ENCODE peak calls at places on chromosomes 1 and 21, in six cellular contexts. R, K, A, W, H and P are unnamed samples.

GRCh38 chr1:241007668-241008067 is 349.3 kb downstream of the RGS7 start:
- DNase-seq in H (no peak), A (no peak), K (no peak), R (no peak), W (no peak), P (no peak)

GRCh38 chr1:83970802-83971201 is 28.1 kb downstream of the TTLL7 start:
- DNase-seq in K (no peak), H (no peak), A (no peak), W (no peak), R (no peak), P (no peak)

GRCh38 chr1:46174448-46175231 is at the start of gene TSPAN1:
- DNase-seq in H (peak), K (no peak), W (no peak), R (peak), A (no peak), P (peak)

GRCh38 chr21:32463367-32463766 is 50.9 kb downstream of the EVA1C start:
- DNase-seq in R (peak), H (no peak), A (no peak), W (no peak), K (no peak), P (no peak)

GRCh38 chr1:113012149-113012548 is 56.2 kb upstream of the SLC16A1 start:
- DNase-seq in R (no peak), W (no peak), K (no peak), A (no peak), H (no peak), P (no peak)

GRCh38 chr1:160618763-160619274 is 28.0 kb downstream of the SLAMF1 start:
- DNase-seq in W (no peak), R (no peak), H (no peak), A (no peak), K (no peak), P (no peak)

GRCh38 chr1:145720878-145721671 is 1.8 kb downstream of the CD160 start:
- DNase-seq in W (peak), R (peak), A (peak), K (peak), H (no peak), P (no peak)

GRCh38 chr1:233113009-233113712 is 162.8 kb downstream of the NTPCR start:
- DNase-seq in R (peak), A (peak), K (no peak), H (peak), W (peak), P (no peak)

GRCh38 chr1:236120725-236121153 is 21.6 kb upstream of the GPR137B start:
- DNase-seq in W (no peak), H (no peak), R (no peak), K (no peak), A (no peak), P (no peak)

GRCh38 chr1:44630116-44630515 is 44.2 kb downstream of the TMEM53 start:
- DNase-seq in A (no peak), R (no peak), K (no peak), W (no peak), H (no peak), P (no peak)

GRCh38 chr1:150981177-150981804 is 801 bp upstream of the ANXA9 start:
- DNase-seq in A (no peak), H (no peak), W (no peak), K (no peak), R (peak), P (no peak)

GRCh38 chr1:65658122-65658521 is 134.6 kb upstream of the PDE4B start:
- DNase-seq in W (no peak), H (no peak), R (no peak), A (no peak), K (no peak), P (no peak)

GRCh38 chr1:9384751-9385245 is 92.1 kb downstream of the SPSB1 start:
- DNase-seq in R (peak), W (no peak), H (no peak), A (peak), K (no peak), P (no peak)

GRCh38 chr1:104933846-104934245 is 1184.1 kb downstream of the AMY1C start:
- DNase-seq in W (no peak), K (no peak), H (no peak), A (no peak), R (no peak), P (no peak)

GRCh38 chr1:198889732-198890131 is 250.9 kb downstream of the PTPRC start:
- DNase-seq in A (no peak), R (no peak), H (no peak), K (no peak), W (no peak), P (no peak)

GRCh38 chr21:44601596-44602473 is 1.4 kb downstream of the KRTAP10-7 start:
- DNase-seq in R (no peak), W (no peak), K (no peak), H (no peak), A (no peak), P (no peak)

GRCh38 chr1:190286111-190286510 is 191.6 kb downstream of the BRINP3 start:
- DNase-seq in K (no peak), W (no peak), H (no peak), R (no peak), A (no peak), P (no peak)

GRCh38 chr1:44260792-44261474 is 47.7 kb downstream of the DMAP1 start:
- DNase-seq in K (no peak), W (no peak), R (no peak), H (no peak), A (no peak), P (no peak)

GRCh38 chr1:3409737-3410434 is 44.6 kb upstream of the ARHGEF16 start:
- DNase-seq in K (no peak), A (peak), R (peak), W (no peak), H (peak), P (no peak)

GRCh38 chr1:66599346-66599745 is 65.4 kb downstream of the SGIP1 start:
- DNase-seq in H (peak), R (no peak), K (no peak), W (no peak), A (no peak), P (no peak)

GRCh38 chr1:196317535-196318522 is 290.4 kb downstream of the KCNT2 start:
- DNase-seq in W (no peak), R (peak), K (no peak), A (no peak), H (no peak), P (no peak)

GRCh38 chr1:207822124-207822601 is 70.3 kb downstream of the CD46 start:
- DNase-seq in K (no peak), R (no peak), H (no peak), W (no peak), A (peak), P (no peak)

GRCh38 chr1:228911225-228911624 is 175.9 kb downstream of the RHOU start:
- DNase-seq in R (no peak), W (no peak), H (no peak), A (no peak), K (no peak), P (no peak)

GRCh38 chr1:165858364-165858823 is 31.0 kb downstream of the UCK2 start:
- DNase-seq in A (peak), H (no peak), R (no peak), K (no peak), W (no peak), P (no peak)

GRCh38 chr1:56095924-56096655 is 483.3 kb downstream of the PLPP3 start:
- DNase-seq in W (no peak), A (no peak), H (peak), K (no peak), R (peak), P (no peak)

GRCh38 chr1:119613769-119614358 is 34.2 kb downstream of the ZNF697 start:
- DNase-seq in R (peak), H (peak), W (peak), A (peak), K (no peak), P (no peak)